ENCODE peak calls at places on chromosomes 13 and 19, in seven cellular contexts. R is H1, A is SK-N-SH, K is ovary, Y is upper lobe of left lung, P is K562, H is tibial nerve. V is an unnamed sample.
A peak's percentile ranks its signal among the peaks of the same experiment; 100 is the strongest.

GRCh38 chr13:61410669-61411297 is 4.9 kb downstream of the PCDH20 start:
- DNase-seq in R (no peak), A (peak; percentile 44), K (no peak), Y (no peak), P (no peak), H (no peak), V (no peak)

GRCh38 chr13:98986226-98986846 is 8.5 kb upstream of the DOCK9 start:
- DNase-seq in R (no peak), A (no peak), K (no peak), Y (no peak), P (no peak), H (no peak), V (no peak)

GRCh38 chr19:46351241-46352041 is 4.6 kb downstream of the PPP5C start:
- DNase-seq in R (no peak), A (no peak), K (no peak), Y (peak; percentile 88), P (no peak), H (no peak), V (no peak)

GRCh38 chr19:28051047-28051446 is 1161.9 kb downstream of the UQCRFS1 start:
- DNase-seq in R (no peak), A (no peak), K (no peak), Y (no peak), P (no peak), H (no peak), V (peak; percentile 45)

GRCh38 chr19:36115453-36116343 is at the start of gene TBCB:
- DNase-seq in R (no peak), A (peak; percentile 90), K (no peak), Y (peak; percentile 84), P (peak; percentile 94), H (peak; percentile 73), V (peak; percentile 96)

GRCh38 chr13:28613562-28613961 is 45.4 kb upstream of the POMP start:
- DNase-seq in R (no peak), A (no peak), K (no peak), Y (no peak), P (no peak), H (no peak), V (no peak)

GRCh38 chr13:31053098-31053497 is 108.6 kb downstream of the HSPH1 start:
- DNase-seq in R (no peak), A (no peak), K (no peak), Y (no peak), P (no peak), H (no peak), V (no peak)

GRCh38 chr13:49561064-49561410 is 24.3 kb downstream of the RCBTB1 start:
- DNase-seq in R (no peak), A (peak; percentile 63), K (no peak), Y (no peak), P (no peak), H (no peak), V (no peak)

GRCh38 chr13:34515201-34515600 is 426.9 kb upstream of the NBEA start:
- DNase-seq in R (no peak), A (no peak), K (no peak), Y (no peak), P (no peak), H (no peak), V (no peak)

GRCh38 chr13:49329831-49330545 is 82.3 kb downstream of the CDADC1 start:
- DNase-seq in R (no peak), A (no peak), K (peak; percentile 58), Y (no peak), P (no peak), H (no peak), V (no peak)

GRCh38 chr13:32021785-32022184 is 9.8 kb upstream of the FRY start:
- DNase-seq in R (no peak), A (no peak), K (no peak), Y (no peak), P (no peak), H (no peak), V (no peak)

GRCh38 chr19:2476451-2477140 is 669 bp downstream of the GADD45B start:
- DNase-seq in R (peak; percentile 74), A (peak; percentile 66), K (peak; percentile 61), Y (peak; percentile 51), P (peak; percentile 69), H (no peak), V (no peak)

GRCh38 chr13:48902421-48902820 is 73.3 kb upstream of the FNDC3A start:
- DNase-seq in R (no peak), A (no peak), K (no peak), Y (peak; percentile 58), P (no peak), H (no peak), V (no peak)

GRCh38 chr13:73336789-73337188 is 278.0 kb downstream of the KLF5 start:
- DNase-seq in R (no peak), A (no peak), K (no peak), Y (no peak), P (no peak), H (no peak), V (no peak)

GRCh38 chr13:73940098-73940497 is 194.1 kb downstream of the KLF12 start:
- DNase-seq in R (no peak), A (no peak), K (no peak), Y (no peak), P (no peak), H (no peak), V (no peak)

GRCh38 chr13:114099191-114099590 is 33.2 kb downstream of the RASA3 start:
- DNase-seq in R (no peak), A (peak; percentile 91), K (peak; percentile 50), Y (peak; percentile 33), P (peak; percentile 52), H (peak; percentile 69), V (peak; percentile 94)

GRCh38 chr13:106619688-106620555 is 52.0 kb upstream of the ARGLU1 start:
- DNase-seq in R (no peak), A (peak; percentile 70), K (peak; percentile 36), Y (peak; percentile 43), P (peak; percentile 45), H (no peak), V (no peak)

GRCh38 chr13:30224732-30225131 is 82.6 kb downstream of the KATNAL1 start:
- DNase-seq in R (no peak), A (no peak), K (no peak), Y (no peak), P (no peak), H (no peak), V (no peak)

GRCh38 chr19:50326101-50326664 is 3.0 kb downstream of the KCNC3 start:
- DNase-seq in R (peak; percentile 68), A (no peak), K (no peak), Y (no peak), P (no peak), H (no peak), V (no peak)

GRCh38 chr19:46613525-46613924 is 11.4 kb downstream of the PTGIR start:
- DNase-seq in R (no peak), A (no peak), K (no peak), Y (no peak), P (no peak), H (no peak), V (no peak)

GRCh38 chr19:55690769-55691545 is 15.9 kb downstream of the EPN1 start:
- DNase-seq in R (no peak), A (no peak), K (peak; percentile 19), Y (no peak), P (no peak), H (no peak), V (no peak)

GRCh38 chr13:98959775-98960325 is 18.0 kb downstream of the DOCK9 start:
- DNase-seq in R (no peak), A (no peak), K (no peak), Y (no peak), P (no peak), H (no peak), V (no peak)

GRCh38 chr13:113398963-113399754 is 35.2 kb upstream of the GRTP1 start:
- DNase-seq in R (no peak), A (no peak), K (no peak), Y (no peak), P (no peak), H (peak; percentile 12), V (no peak)

GRCh38 chr19:16400911-16401675 is 70.7 kb downstream of the EPS15L1 start:
- DNase-seq in R (no peak), A (no peak), K (no peak), Y (no peak), P (no peak), H (no peak), V (no peak)

GRCh38 chr13:48896312-48896711 is 79.4 kb upstream of the FNDC3A start:
- DNase-seq in R (no peak), A (no peak), K (no peak), Y (no peak), P (no peak), H (no peak), V (no peak)

GRCh38 chr19:33580026-33580644 is 41.6 kb upstream of the CHST8 start:
- DNase-seq in R (no peak), A (no peak), K (no peak), Y (no peak), P (no peak), H (no peak), V (no peak)

GRCh38 chr13:44052843-44053607 is 173.3 kb downstream of the LACC1 start:
- DNase-seq in R (peak; percentile 49), A (no peak), K (peak; percentile 24), Y (peak; percentile 58), P (no peak), H (no peak), V (no peak)
- TF ChIP-seq EP300 in R (no peak), A (no peak), K (no peak), Y (no peak), P (no peak), H (peak; percentile 63), V (no peak)

GRCh38 chr19:53506728-53507127 is 31.2 kb upstream of the ZNF331 start:
- DNase-seq in R (no peak), A (no peak), K (no peak), Y (no peak), P (no peak), H (no peak), V (no peak)

GRCh38 chr19:53503126-53503525 is 34.8 kb upstream of the ZNF331 start:
- DNase-seq in R (no peak), A (no peak), K (no peak), Y (no peak), P (no peak), H (no peak), V (no peak)

GRCh38 chr19:53507523-53508442 is 30.2 kb upstream of the ZNF331 start:
- DNase-seq in R (no peak), A (no peak), K (no peak), Y (no peak), P (no peak), H (no peak), V (no peak)

GRCh38 chr19:53509443-53509842 is 28.5 kb upstream of the ZNF331 start:
- DNase-seq in R (no peak), A (no peak), K (no peak), Y (no peak), P (no peak), H (no peak), V (no peak)

GRCh38 chr19:53504903-53505302 is 33.0 kb upstream of the ZNF331 start:
- DNase-seq in R (no peak), A (peak; percentile 23), K (no peak), Y (no peak), P (no peak), H (no peak), V (no peak)
- TF ChIP-seq EP300 in R (no peak), A (no peak), K (peak; percentile 7), Y (peak; percentile 89), P (no peak), H (peak; percentile 14), V (peak; percentile 82)

GRCh38 chr19:13053761-13054604 is 48.7 kb downstream of the LYL1 start:
- DNase-seq in R (no peak), A (peak; percentile 73), K (peak; percentile 88), Y (peak; percentile 88), P (no peak), H (peak; percentile 82), V (peak; percentile 95)
- TF ChIP-seq EP300 in R (no peak), A (peak; percentile 94), K (no peak), Y (peak; percentile 17), P (no peak), H (peak; percentile 48), V (no peak)

GRCh38 chr19:6739390-6739883 is at the start of gene TRIP10:
- DNase-seq in R (peak; percentile 84), A (peak; percentile 94), K (peak; percentile 92), Y (peak; percentile 90), P (peak; percentile 84), H (peak; percentile 85), V (peak; percentile 97)
- TF ChIP-seq EP300 in R (no peak), A (no peak), K (no peak), Y (no peak), P (no peak), H (peak; percentile 61), V (no peak)

V was measured in esophagus muscularis mucosa.